ENCODE peak calls at places on chromosomes 6 and 20, in eight cellular contexts. One of them, this sample, is unnamed.
A peak's percentile ranks its signal among the peaks of the same experiment; 100 is the strongest.

GRCh38 chr20:18973499-18974173 is 160.1 kb downstream of the SCP2D1 start:
- DNase-seq in mucosa of descending colon: peak; percentile 59
- DNase-seq in CD8-positive, alpha-beta T cell: no peak
- DNase-seq in epithelial cell of esophagus: peak; percentile 44
- DNase-seq in right atrium auricular region: peak; percentile 74
- DNase-seq in AG09309: no peak
- DNase-seq in HFF-Myc: no peak
- DNase-seq in BE2C: no peak
- DNase-seq in this sample: no peak

GRCh38 chr6:144477841-144478240 is 192.7 kb downstream of the UTRN start:
- DNase-seq in right atrium auricular region: no peak
- DNase-seq in epithelial cell of esophagus: no peak
- DNase-seq in CD8-positive, alpha-beta T cell: no peak
- DNase-seq in BE2C: no peak
- DNase-seq in AG09309: no peak
- DNase-seq in mucosa of descending colon: no peak
- DNase-seq in HFF-Myc: no peak
- DNase-seq in this sample: no peak

GRCh38 chr20:52943185-52943841 is 28.8 kb upstream of the TSHZ2 start:
- DNase-seq in right atrium auricular region: no peak
- DNase-seq in mucosa of descending colon: no peak
- DNase-seq in AG09309: no peak
- DNase-seq in HFF-Myc: no peak
- DNase-seq in BE2C: no peak
- DNase-seq in CD8-positive, alpha-beta T cell: no peak
- DNase-seq in epithelial cell of esophagus: peak; percentile 87
- DNase-seq in this sample: no peak

GRCh38 chr6:139550361-139550760 is 175.9 kb upstream of the CITED2 start:
- DNase-seq in epithelial cell of esophagus: no peak
- DNase-seq in HFF-Myc: no peak
- DNase-seq in CD8-positive, alpha-beta T cell: no peak
- DNase-seq in AG09309: no peak
- DNase-seq in BE2C: no peak
- DNase-seq in right atrium auricular region: no peak
- DNase-seq in mucosa of descending colon: no peak
- DNase-seq in this sample: no peak

GRCh38 chr6:45420083-45420908 is 42.6 kb upstream of the SUPT3H start:
- DNase-seq in mucosa of descending colon: peak; percentile 54
- DNase-seq in BE2C: no peak
- DNase-seq in right atrium auricular region: no peak
- DNase-seq in epithelial cell of esophagus: peak; percentile 64
- DNase-seq in AG09309: no peak
- DNase-seq in HFF-Myc: no peak
- DNase-seq in CD8-positive, alpha-beta T cell: peak; percentile 60
- DNase-seq in this sample: no peak

GRCh38 chr20:39032997-39033396 is 70.9 kb downstream of the DHX35 start:
- DNase-seq in HFF-Myc: no peak
- DNase-seq in epithelial cell of esophagus: no peak
- DNase-seq in AG09309: no peak
- DNase-seq in CD8-positive, alpha-beta T cell: no peak
- DNase-seq in BE2C: no peak
- DNase-seq in right atrium auricular region: no peak
- DNase-seq in mucosa of descending colon: no peak
- DNase-seq in this sample: no peak

GRCh38 chr6:133613231-133613630 is 275.7 kb upstream of the TCF21 start:
- DNase-seq in mucosa of descending colon: no peak
- DNase-seq in epithelial cell of esophagus: no peak
- DNase-seq in CD8-positive, alpha-beta T cell: no peak
- DNase-seq in HFF-Myc: no peak
- DNase-seq in BE2C: no peak
- DNase-seq in right atrium auricular region: no peak
- DNase-seq in AG09309: no peak
- DNase-seq in this sample: no peak

GRCh38 chr6:109393882-109394281 is 11.6 kb upstream of the CD164 start:
- DNase-seq in HFF-Myc: no peak
- DNase-seq in epithelial cell of esophagus: peak; percentile 86
- DNase-seq in right atrium auricular region: no peak
- DNase-seq in AG09309: no peak
- DNase-seq in BE2C: no peak
- DNase-seq in mucosa of descending colon: no peak
- DNase-seq in CD8-positive, alpha-beta T cell: no peak
- DNase-seq in this sample: no peak

GRCh38 chr6:135083992-135084915 is 29.6 kb upstream of the HBS1L start:
- DNase-seq in AG09309: no peak
- DNase-seq in epithelial cell of esophagus: no peak
- DNase-seq in BE2C: no peak
- DNase-seq in right atrium auricular region: no peak
- DNase-seq in mucosa of descending colon: no peak
- DNase-seq in HFF-Myc: no peak
- DNase-seq in CD8-positive, alpha-beta T cell: no peak
- DNase-seq in this sample: no peak

GRCh38 chr6:157597461-157598312 is 216.7 kb downstream of the ZDHHC14 start:
- DNase-seq in HFF-Myc: no peak
- DNase-seq in epithelial cell of esophagus: peak; percentile 51
- DNase-seq in right atrium auricular region: peak; percentile 61
- DNase-seq in CD8-positive, alpha-beta T cell: peak; percentile 20
- DNase-seq in mucosa of descending colon: no peak
- DNase-seq in AG09309: no peak
- DNase-seq in BE2C: peak; percentile 57
- DNase-seq in this sample: no peak

GRCh38 chr6:99467509-99468106 is 42.5 kb upstream of the PNISR start:
- DNase-seq in CD8-positive, alpha-beta T cell: no peak
- DNase-seq in epithelial cell of esophagus: peak; percentile 25
- DNase-seq in mucosa of descending colon: no peak
- DNase-seq in HFF-Myc: peak; percentile 6
- DNase-seq in BE2C: no peak
- DNase-seq in right atrium auricular region: no peak
- DNase-seq in AG09309: no peak
- DNase-seq in this sample: no peak

GRCh38 chr6:84512396-84512795 is 252.0 kb downstream of the TBX18 start:
- DNase-seq in right atrium auricular region: no peak
- DNase-seq in mucosa of descending colon: no peak
- DNase-seq in AG09309: no peak
- DNase-seq in CD8-positive, alpha-beta T cell: no peak
- DNase-seq in epithelial cell of esophagus: no peak
- DNase-seq in BE2C: no peak
- DNase-seq in HFF-Myc: no peak
- DNase-seq in this sample: no peak

GRCh38 chr6:1612386-1612893 is 2.7 kb downstream of the FOXC1 start:
- DNase-seq in HFF-Myc: no peak
- DNase-seq in CD8-positive, alpha-beta T cell: no peak
- DNase-seq in AG09309: no peak
- DNase-seq in epithelial cell of esophagus: peak; percentile 38
- DNase-seq in right atrium auricular region: no peak
- DNase-seq in BE2C: no peak
- DNase-seq in mucosa of descending colon: no peak
- DNase-seq in this sample: no peak

GRCh38 chr20:49372095-49372734 is 94.4 kb upstream of the ZNFX1 start:
- DNase-seq in CD8-positive, alpha-beta T cell: no peak
- DNase-seq in epithelial cell of esophagus: peak; percentile 79
- DNase-seq in AG09309: no peak
- DNase-seq in HFF-Myc: no peak
- DNase-seq in right atrium auricular region: no peak
- DNase-seq in BE2C: no peak
- DNase-seq in mucosa of descending colon: no peak
- DNase-seq in this sample: no peak

GRCh38 chr6:47484616-47485015 is 7.0 kb downstream of the CD2AP start:
- DNase-seq in epithelial cell of esophagus: peak; percentile 87
- DNase-seq in BE2C: no peak
- DNase-seq in right atrium auricular region: no peak
- DNase-seq in mucosa of descending colon: no peak
- DNase-seq in HFF-Myc: no peak
- DNase-seq in CD8-positive, alpha-beta T cell: no peak
- DNase-seq in AG09309: peak; percentile 69
- DNase-seq in this sample: no peak

GRCh38 chr20:45347297-45347935 is 808 bp downstream of the SDC4 start:
- DNase-seq in mucosa of descending colon: no peak
- DNase-seq in HFF-Myc: no peak
- DNase-seq in CD8-positive, alpha-beta T cell: no peak
- DNase-seq in BE2C: no peak
- DNase-seq in epithelial cell of esophagus: no peak
- DNase-seq in AG09309: no peak
- DNase-seq in right atrium auricular region: no peak
- DNase-seq in this sample: no peak

GRCh38 chr20:45346291-45346718 is 1.9 kb downstream of the SDC4 start:
- DNase-seq in BE2C: no peak
- DNase-seq in AG09309: no peak
- DNase-seq in mucosa of descending colon: no peak
- DNase-seq in HFF-Myc: no peak
- DNase-seq in epithelial cell of esophagus: no peak
- DNase-seq in CD8-positive, alpha-beta T cell: no peak
- DNase-seq in right atrium auricular region: no peak
- DNase-seq in this sample: no peak

GRCh38 chr20:45346851-45347250 is 1.4 kb downstream of the SDC4 start:
- DNase-seq in epithelial cell of esophagus: no peak
- DNase-seq in CD8-positive, alpha-beta T cell: no peak
- DNase-seq in BE2C: no peak
- DNase-seq in right atrium auricular region: no peak
- DNase-seq in AG09309: no peak
- DNase-seq in HFF-Myc: no peak
- DNase-seq in mucosa of descending colon: no peak
- DNase-seq in this sample: no peak

GRCh38 chr20:45350217-45350616 is 2.0 kb upstream of the SDC4 start:
- DNase-seq in AG09309: no peak
- DNase-seq in BE2C: no peak
- DNase-seq in HFF-Myc: no peak
- DNase-seq in right atrium auricular region: no peak
- DNase-seq in mucosa of descending colon: no peak
- DNase-seq in epithelial cell of esophagus: no peak
- DNase-seq in CD8-positive, alpha-beta T cell: no peak
- DNase-seq in this sample: no peak

DNA sequence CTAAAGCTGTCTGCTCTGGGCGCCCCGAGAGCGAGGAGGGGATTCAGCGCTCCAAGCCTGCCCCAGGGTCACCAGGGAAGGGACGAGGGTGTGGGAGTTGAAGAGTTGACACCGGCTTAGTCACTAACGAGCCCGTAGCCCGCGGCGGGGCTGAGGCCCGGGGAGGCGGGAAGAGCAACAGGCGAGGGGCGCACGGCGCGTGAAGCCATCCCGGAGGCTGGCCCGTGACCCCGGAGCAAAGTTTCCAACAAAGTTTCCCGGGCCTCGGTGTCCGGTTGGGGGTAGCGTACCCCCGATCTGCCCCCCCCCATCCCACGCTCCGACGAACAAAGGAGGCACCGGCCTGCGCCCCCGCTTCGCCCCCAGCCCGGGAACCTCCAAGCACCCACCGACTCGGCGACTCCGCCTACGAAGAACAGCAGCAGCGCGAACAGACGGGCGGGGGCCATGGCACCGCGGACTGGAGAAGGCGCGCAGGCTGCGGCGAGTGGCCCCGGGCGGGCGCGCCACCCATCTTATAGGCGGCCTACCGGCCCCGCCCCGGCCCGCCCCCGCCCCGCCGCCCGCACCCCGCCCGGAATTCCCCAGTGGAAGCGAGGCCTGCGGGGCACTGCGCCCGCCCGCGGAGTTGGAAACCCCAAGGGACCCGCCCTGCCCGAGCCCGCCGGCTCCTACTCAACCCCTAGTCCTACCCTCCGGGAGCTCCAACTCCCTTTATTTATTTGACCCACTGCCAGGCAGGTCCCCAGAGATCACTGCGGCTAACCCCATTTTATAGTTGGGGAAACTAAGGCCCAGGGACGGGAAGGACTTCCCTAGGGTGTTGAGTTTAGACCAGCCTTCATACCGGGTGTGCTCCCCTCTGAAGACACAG is at the start of gene SDC4:
- DNase-seq in mucosa of descending colon: peak; percentile 81
- DNase-seq in BE2C: peak; percentile 69
- DNase-seq in epithelial cell of esophagus: peak; percentile 78
- DNase-seq in AG09309: no peak
- DNase-seq in CD8-positive, alpha-beta T cell: peak; percentile 46
- DNase-seq in right atrium auricular region: peak; percentile 70
- DNase-seq in HFF-Myc: no peak
- DNase-seq in this sample: no peak
- TF ChIP-seq CTCF in mucosa of descending colon: no peak
- TF ChIP-seq CTCF in BE2C: no peak
- TF ChIP-seq CTCF in epithelial cell of esophagus: no peak
- TF ChIP-seq CTCF in AG09309: no peak
- TF ChIP-seq CTCF in CD8-positive, alpha-beta T cell: no peak
- TF ChIP-seq CTCF in right atrium auricular region: no peak
- TF ChIP-seq CTCF in HFF-Myc: no peak
- TF ChIP-seq CTCF in this sample: no peak

GRCh38 chr6:161407581-161407980 is 133.7 kb upstream of the AGPAT4 start:
- DNase-seq in mucosa of descending colon: no peak
- DNase-seq in AG09309: no peak
- DNase-seq in HFF-Myc: no peak
- DNase-seq in CD8-positive, alpha-beta T cell: no peak
- DNase-seq in right atrium auricular region: no peak
- DNase-seq in BE2C: no peak
- DNase-seq in epithelial cell of esophagus: no peak
- DNase-seq in this sample: peak; percentile 18

GRCh38 chr6:161409353-161409752 is 135.5 kb upstream of the AGPAT4 start:
- DNase-seq in CD8-positive, alpha-beta T cell: no peak
- DNase-seq in right atrium auricular region: no peak
- DNase-seq in mucosa of descending colon: no peak
- DNase-seq in AG09309: no peak
- DNase-seq in HFF-Myc: no peak
- DNase-seq in BE2C: no peak
- DNase-seq in epithelial cell of esophagus: no peak
- DNase-seq in this sample: no peak

GRCh38 chr6:161405418-161405817 is 131.6 kb upstream of the AGPAT4 start:
- DNase-seq in CD8-positive, alpha-beta T cell: no peak
- DNase-seq in right atrium auricular region: no peak
- DNase-seq in epithelial cell of esophagus: no peak
- DNase-seq in mucosa of descending colon: no peak
- DNase-seq in AG09309: no peak
- DNase-seq in BE2C: no peak
- DNase-seq in HFF-Myc: no peak
- DNase-seq in this sample: no peak

GRCh38 chr6:161406633-161407032 is 132.8 kb upstream of the AGPAT4 start:
- DNase-seq in CD8-positive, alpha-beta T cell: no peak
- DNase-seq in BE2C: no peak
- DNase-seq in HFF-Myc: no peak
- DNase-seq in right atrium auricular region: no peak
- DNase-seq in AG09309: peak; percentile 75
- DNase-seq in epithelial cell of esophagus: peak; percentile 99
- DNase-seq in mucosa of descending colon: no peak
- DNase-seq in this sample: peak; percentile 35

GRCh38 chr6:161407115-161407514 is 133.3 kb upstream of the AGPAT4 start:
- DNase-seq in CD8-positive, alpha-beta T cell: no peak
- DNase-seq in epithelial cell of esophagus: peak; percentile 47
- DNase-seq in BE2C: no peak
- DNase-seq in AG09309: no peak
- DNase-seq in HFF-Myc: no peak
- DNase-seq in right atrium auricular region: no peak
- DNase-seq in mucosa of descending colon: no peak
- DNase-seq in this sample: no peak
- TF ChIP-seq CTCF in CD8-positive, alpha-beta T cell: no peak
- TF ChIP-seq CTCF in epithelial cell of esophagus: no peak
- TF ChIP-seq CTCF in BE2C: no peak
- TF ChIP-seq CTCF in AG09309: no peak
- TF ChIP-seq CTCF in HFF-Myc: no peak
- TF ChIP-seq CTCF in right atrium auricular region: no peak
- TF ChIP-seq CTCF in mucosa of descending colon: no peak
- TF ChIP-seq CTCF in this sample: no peak

GRCh38 chr20:6626805-6627204 is 140.7 kb upstream of the BMP2 start:
- DNase-seq in HFF-Myc: no peak
- DNase-seq in AG09309: no peak
- DNase-seq in CD8-positive, alpha-beta T cell: no peak
- DNase-seq in right atrium auricular region: no peak
- DNase-seq in BE2C: peak; percentile 3
- DNase-seq in mucosa of descending colon: no peak
- DNase-seq in epithelial cell of esophagus: no peak
- DNase-seq in this sample: no peak
- TF ChIP-seq CTCF in HFF-Myc: peak; percentile 6
- TF ChIP-seq CTCF in AG09309: no peak
- TF ChIP-seq CTCF in CD8-positive, alpha-beta T cell: no peak
- TF ChIP-seq CTCF in right atrium auricular region: no peak
- TF ChIP-seq CTCF in BE2C: no peak
- TF ChIP-seq CTCF in mucosa of descending colon: no peak
- TF ChIP-seq CTCF in epithelial cell of esophagus: no peak
- TF ChIP-seq CTCF in this sample: no peak

GRCh38 chr6:38179300-38179699 is 359.8 kb downstream of the ZFAND3 start:
- DNase-seq in mucosa of descending colon: no peak
- DNase-seq in AG09309: no peak
- DNase-seq in epithelial cell of esophagus: no peak
- DNase-seq in right atrium auricular region: no peak
- DNase-seq in CD8-positive, alpha-beta T cell: no peak
- DNase-seq in BE2C: no peak
- DNase-seq in HFF-Myc: no peak
- DNase-seq in this sample: no peak
- TF ChIP-seq CTCF in mucosa of descending colon: no peak
- TF ChIP-seq CTCF in AG09309: no peak
- TF ChIP-seq CTCF in epithelial cell of esophagus: no peak
- TF ChIP-seq CTCF in right atrium auricular region: no peak
- TF ChIP-seq CTCF in CD8-positive, alpha-beta T cell: no peak
- TF ChIP-seq CTCF in BE2C: peak; percentile 8
- TF ChIP-seq CTCF in HFF-Myc: no peak
- TF ChIP-seq CTCF in this sample: peak; percentile 3